ENCODE peak calls at places on chromosome 12, in seven cellular contexts. One of them, this sample, is unnamed.

GRCh38 chr12:42798811-42799438 is 209.4 kb upstream of the PRICKLE1 start:
- DNase-seq in iPS-NIHi11: no peak
- DNase-seq in GM23338: no peak
- DNase-seq in naive B cell: no peak
- DNase-seq in A549: no peak
- DNase-seq in stimulated activated CD4-positive, alpha-beta T cell treated with anti-CD3 and anti-CD28 coated beads, Interleukin-4, amount 100 ng/mL, for 1 hour: no peak
- DNase-seq in GM19239: no peak
- DNase-seq in this sample: no peak

GRCh38 chr12:55043542-55043941 is 23.8 kb downstream of the NEUROD4 start:
- DNase-seq in GM19239: no peak
- DNase-seq in stimulated activated CD4-positive, alpha-beta T cell treated with anti-CD3 and anti-CD28 coated beads, Interleukin-4, amount 100 ng/mL, for 1 hour: no peak
- DNase-seq in naive B cell: no peak
- DNase-seq in iPS-NIHi11: no peak
- DNase-seq in A549: no peak
- DNase-seq in GM23338: no peak
- DNase-seq in this sample: no peak

GRCh38 chr12:104692335-104693218 is 235.8 kb downstream of the CHST11 start:
- DNase-seq in A549: no peak
- DNase-seq in stimulated activated CD4-positive, alpha-beta T cell treated with anti-CD3 and anti-CD28 coated beads, Interleukin-4, amount 100 ng/mL, for 1 hour: no peak
- DNase-seq in GM19239: no peak
- DNase-seq in GM23338: no peak
- DNase-seq in iPS-NIHi11: no peak
- DNase-seq in naive B cell: no peak
- DNase-seq in this sample: no peak

GRCh38 chr12:58309806-58310205 is 368.4 kb downstream of the ATP23 start:
- DNase-seq in GM23338: no peak
- DNase-seq in naive B cell: no peak
- DNase-seq in stimulated activated CD4-positive, alpha-beta T cell treated with anti-CD3 and anti-CD28 coated beads, Interleukin-4, amount 100 ng/mL, for 1 hour: no peak
- DNase-seq in A549: no peak
- DNase-seq in iPS-NIHi11: no peak
- DNase-seq in GM19239: no peak
- DNase-seq in this sample: no peak

GRCh38 chr12:14960548-14961465 is 594 bp downstream of the ARHGDIB start:
- DNase-seq in iPS-NIHi11: peak; percentile 18
- DNase-seq in GM23338: peak; percentile 29
- DNase-seq in naive B cell: no peak
- DNase-seq in A549: no peak
- DNase-seq in stimulated activated CD4-positive, alpha-beta T cell treated with anti-CD3 and anti-CD28 coated beads, Interleukin-4, amount 100 ng/mL, for 1 hour: no peak
- DNase-seq in GM19239: no peak
- DNase-seq in this sample: peak; percentile 72

GRCh38 chr12:97875064-97875463 is 412.5 kb downstream of the RMST start:
- DNase-seq in A549: no peak
- DNase-seq in iPS-NIHi11: no peak
- DNase-seq in GM23338: peak; percentile 27
- DNase-seq in naive B cell: no peak
- DNase-seq in stimulated activated CD4-positive, alpha-beta T cell treated with anti-CD3 and anti-CD28 coated beads, Interleukin-4, amount 100 ng/mL, for 1 hour: no peak
- DNase-seq in GM19239: no peak
- DNase-seq in this sample: no peak

GRCh38 chr12:14710632-14711324 is 14.4 kb upstream of the GUCY2C start:
- DNase-seq in GM19239: no peak
- DNase-seq in stimulated activated CD4-positive, alpha-beta T cell treated with anti-CD3 and anti-CD28 coated beads, Interleukin-4, amount 100 ng/mL, for 1 hour: no peak
- DNase-seq in iPS-NIHi11: no peak
- DNase-seq in A549: no peak
- DNase-seq in naive B cell: no peak
- DNase-seq in GM23338: peak; percentile 56
- DNase-seq in this sample: no peak

GRCh38 chr12:97778111-97778510 is 315.5 kb downstream of the RMST start:
- DNase-seq in GM23338: no peak
- DNase-seq in iPS-NIHi11: no peak
- DNase-seq in stimulated activated CD4-positive, alpha-beta T cell treated with anti-CD3 and anti-CD28 coated beads, Interleukin-4, amount 100 ng/mL, for 1 hour: no peak
- DNase-seq in naive B cell: no peak
- DNase-seq in GM19239: no peak
- DNase-seq in A549: no peak
- DNase-seq in this sample: no peak

GRCh38 chr12:40168001-40168400 is 56.8 kb upstream of the LRRK2 start:
- DNase-seq in GM19239: no peak
- DNase-seq in GM23338: no peak
- DNase-seq in naive B cell: no peak
- DNase-seq in A549: no peak
- DNase-seq in iPS-NIHi11: no peak
- DNase-seq in stimulated activated CD4-positive, alpha-beta T cell treated with anti-CD3 and anti-CD28 coated beads, Interleukin-4, amount 100 ng/mL, for 1 hour: no peak
- DNase-seq in this sample: no peak

GRCh38 chr12:89571481-89572190 is 45.8 kb upstream of the POC1B start:
- DNase-seq in naive B cell: no peak
- DNase-seq in A549: no peak
- DNase-seq in GM23338: no peak
- DNase-seq in stimulated activated CD4-positive, alpha-beta T cell treated with anti-CD3 and anti-CD28 coated beads, Interleukin-4, amount 100 ng/mL, for 1 hour: no peak
- DNase-seq in iPS-NIHi11: no peak
- DNase-seq in GM19239: no peak
- DNase-seq in this sample: no peak

GRCh38 chr12:19412844-19413243 is 26.4 kb upstream of the AEBP2 start:
- DNase-seq in iPS-NIHi11: no peak
- DNase-seq in GM23338: no peak
- DNase-seq in naive B cell: no peak
- DNase-seq in GM19239: no peak
- DNase-seq in A549: no peak
- DNase-seq in stimulated activated CD4-positive, alpha-beta T cell treated with anti-CD3 and anti-CD28 coated beads, Interleukin-4, amount 100 ng/mL, for 1 hour: no peak
- DNase-seq in this sample: no peak

GRCh38 chr12:69821441-69822204 is 3.4 kb upstream of the MYRFL start:
- DNase-seq in GM23338: no peak
- DNase-seq in iPS-NIHi11: no peak
- DNase-seq in stimulated activated CD4-positive, alpha-beta T cell treated with anti-CD3 and anti-CD28 coated beads, Interleukin-4, amount 100 ng/mL, for 1 hour: no peak
- DNase-seq in GM19239: no peak
- DNase-seq in naive B cell: no peak
- DNase-seq in A549: no peak
- DNase-seq in this sample: no peak

GRCh38 chr12:25194211-25194610 is 749 bp downstream of the DNAI7 start:
- DNase-seq in GM23338: no peak
- DNase-seq in naive B cell: no peak
- DNase-seq in GM19239: no peak
- DNase-seq in stimulated activated CD4-positive, alpha-beta T cell treated with anti-CD3 and anti-CD28 coated beads, Interleukin-4, amount 100 ng/mL, for 1 hour: no peak
- DNase-seq in A549: peak; percentile 11
- DNase-seq in iPS-NIHi11: no peak
- DNase-seq in this sample: no peak

GRCh38 chr12:56336361-56337167 is 2.1 kb upstream of the IL23A start:
- DNase-seq in GM23338: peak; percentile 8
- DNase-seq in stimulated activated CD4-positive, alpha-beta T cell treated with anti-CD3 and anti-CD28 coated beads, Interleukin-4, amount 100 ng/mL, for 1 hour: no peak
- DNase-seq in GM19239: no peak
- DNase-seq in naive B cell: no peak
- DNase-seq in iPS-NIHi11: no peak
- DNase-seq in A549: no peak
- DNase-seq in this sample: no peak

GRCh38 chr12:47867496-47867941 is 37.3 kb downstream of the VDR start:
- DNase-seq in stimulated activated CD4-positive, alpha-beta T cell treated with anti-CD3 and anti-CD28 coated beads, Interleukin-4, amount 100 ng/mL, for 1 hour: no peak
- DNase-seq in GM23338: no peak
- DNase-seq in A549: no peak
- DNase-seq in GM19239: no peak
- DNase-seq in iPS-NIHi11: no peak
- DNase-seq in naive B cell: no peak
- DNase-seq in this sample: no peak

GRCh38 chr12:115870527-115870926 is 407.0 kb downstream of the MED13L start:
- DNase-seq in iPS-NIHi11: no peak
- DNase-seq in A549: no peak
- DNase-seq in GM19239: no peak
- DNase-seq in GM23338: no peak
- DNase-seq in naive B cell: no peak
- DNase-seq in stimulated activated CD4-positive, alpha-beta T cell treated with anti-CD3 and anti-CD28 coated beads, Interleukin-4, amount 100 ng/mL, for 1 hour: no peak
- DNase-seq in this sample: no peak

GRCh38 chr12:124098887-124099286 is 125.9 kb downstream of the ZNF664 start:
- DNase-seq in iPS-NIHi11: no peak
- DNase-seq in stimulated activated CD4-positive, alpha-beta T cell treated with anti-CD3 and anti-CD28 coated beads, Interleukin-4, amount 100 ng/mL, for 1 hour: no peak
- DNase-seq in GM23338: no peak
- DNase-seq in A549: no peak
- DNase-seq in GM19239: no peak
- DNase-seq in naive B cell: no peak
- DNase-seq in this sample: no peak

GRCh38 chr12:50751921-50752721 is 11.8 kb upstream of the ATF1 start:
- DNase-seq in stimulated activated CD4-positive, alpha-beta T cell treated with anti-CD3 and anti-CD28 coated beads, Interleukin-4, amount 100 ng/mL, for 1 hour: no peak
- DNase-seq in iPS-NIHi11: peak; percentile 5
- DNase-seq in GM23338: no peak
- DNase-seq in GM19239: peak; percentile 8
- DNase-seq in naive B cell: no peak
- DNase-seq in A549: no peak
- DNase-seq in this sample: no peak

GRCh38 chr12:112543666-112544185 is 125.0 kb downstream of the PTPN11 start:
- DNase-seq in GM19239: no peak
- DNase-seq in stimulated activated CD4-positive, alpha-beta T cell treated with anti-CD3 and anti-CD28 coated beads, Interleukin-4, amount 100 ng/mL, for 1 hour: no peak
- DNase-seq in naive B cell: no peak
- DNase-seq in GM23338: no peak
- DNase-seq in iPS-NIHi11: no peak
- DNase-seq in A549: no peak
- DNase-seq in this sample: no peak

GRCh38 chr12:108849653-108850052 is 7.7 kb downstream of the SSH1 start:
- DNase-seq in stimulated activated CD4-positive, alpha-beta T cell treated with anti-CD3 and anti-CD28 coated beads, Interleukin-4, amount 100 ng/mL, for 1 hour: no peak
- DNase-seq in iPS-NIHi11: no peak
- DNase-seq in naive B cell: no peak
- DNase-seq in A549: no peak
- DNase-seq in GM23338: peak; percentile 52
- DNase-seq in GM19239: no peak
- DNase-seq in this sample: no peak

GRCh38 chr12:27048822-27049752 is 26.7 kb downstream of the MED21 start:
- DNase-seq in GM23338: no peak
- DNase-seq in stimulated activated CD4-positive, alpha-beta T cell treated with anti-CD3 and anti-CD28 coated beads, Interleukin-4, amount 100 ng/mL, for 1 hour: no peak
- DNase-seq in GM19239: no peak
- DNase-seq in iPS-NIHi11: peak; percentile 23
- DNase-seq in A549: no peak
- DNase-seq in naive B cell: no peak
- DNase-seq in this sample: no peak

GRCh38 chr12:6167327-6168280 is 32.6 kb upstream of the CD9 start:
- DNase-seq in stimulated activated CD4-positive, alpha-beta T cell treated with anti-CD3 and anti-CD28 coated beads, Interleukin-4, amount 100 ng/mL, for 1 hour: peak; percentile 52
- DNase-seq in GM19239: peak; percentile 33
- DNase-seq in A549: peak; percentile 44
- DNase-seq in iPS-NIHi11: no peak
- DNase-seq in GM23338: no peak
- DNase-seq in naive B cell: peak; percentile 46
- DNase-seq in this sample: no peak

GRCh38 chr12:92363295-92364146 is 217.9 kb upstream of the BTG1 start:
- DNase-seq in GM23338: peak; percentile 2
- DNase-seq in iPS-NIHi11: no peak
- DNase-seq in stimulated activated CD4-positive, alpha-beta T cell treated with anti-CD3 and anti-CD28 coated beads, Interleukin-4, amount 100 ng/mL, for 1 hour: peak; percentile 15
- DNase-seq in A549: no peak
- DNase-seq in naive B cell: peak; percentile 82
- DNase-seq in GM19239: peak; percentile 27
- DNase-seq in this sample: no peak

GRCh38 chr12:14723763-14724162 is 27.4 kb upstream of the GUCY2C start:
- DNase-seq in iPS-NIHi11: peak; percentile 37
- DNase-seq in stimulated activated CD4-positive, alpha-beta T cell treated with anti-CD3 and anti-CD28 coated beads, Interleukin-4, amount 100 ng/mL, for 1 hour: peak; percentile 27
- DNase-seq in GM23338: peak; percentile 81
- DNase-seq in GM19239: peak; percentile 15
- DNase-seq in naive B cell: peak; percentile 32
- DNase-seq in A549: peak; percentile 12
- DNase-seq in this sample: peak; percentile 22

This sample was measured in Peyer's patch.